ENCODE peak calls at places on chromosome 22, in five cellular contexts. Q is K562, C is GM23338, M is A549, D is HCT116. Y is an unnamed sample.

GRCh38 chr22:22388055-22388454 is 120.5 kb downstream of the ZNF280B start:
- DNase-seq in Q (no peak), C (no peak), M (no peak), D (no peak), Y (no peak)

GRCh38 chr22:42682113-42682851 is 33.1 kb upstream of the CYB5R3 start:
- DNase-seq in Q (no peak), C (no peak), M (no peak), D (no peak), Y (no peak)

GRCh38 chr22:42340695-42341383 is 70.4 kb upstream of the TCF20 start:
- DNase-seq in Q (no peak), C (peak), M (no peak), D (no peak), Y (no peak)

GRCh38 chr22:35437038-35437437 is 37.1 kb downstream of the MCM5 start:
- DNase-seq in Q (peak), C (peak), M (peak), D (peak), Y (peak)

GRCh38 chr22:23033116-23033905 is 37.0 kb upstream of the GNAZ start:
- DNase-seq in Q (no peak), C (no peak), M (no peak), D (no peak), Y (no peak)

GRCh38 chr22:17085277-17086091 is 684 bp downstream of the IL17RA start:
- DNase-seq in Q (no peak), C (peak), M (no peak), D (no peak), Y (no peak)

GRCh38 chr22:27399161-27399560 is 402.4 kb downstream of the MN1 start:
- DNase-seq in Q (no peak), C (no peak), M (no peak), D (no peak), Y (no peak)

GRCh38 chr22:19823191-19823590 is 31.5 kb downstream of the GNB1L start:
- DNase-seq in Q (no peak), C (no peak), M (no peak), D (no peak), Y (no peak)

GRCh38 chr22:25120093-25120561 is 79.5 kb upstream of the CRYBB3 start:
- DNase-seq in Q (no peak), C (peak), M (peak), D (peak), Y (no peak)

GRCh38 chr22:29062286-29062949 is 787 bp upstream of the C22orf31 start:
- DNase-seq in Q (no peak), C (peak), M (no peak), D (no peak), Y (no peak)

GRCh38 chr22:32584650-32585049 is 110.0 kb downstream of the FBXO7 start:
- DNase-seq in Q (no peak), C (no peak), M (no peak), D (no peak), Y (no peak)

GRCh38 chr22:46582281-46582811 is 37.8 kb upstream of the GRAMD4 start:
- DNase-seq in Q (no peak), C (no peak), M (no peak), D (no peak), Y (no peak)

GRCh38 chr22:23075050-23075449 is 4.7 kb downstream of the GNAZ start:
- DNase-seq in Q (no peak), C (no peak), M (no peak), D (no peak), Y (no peak)

GRCh38 chr22:41863472-41863871 is 30.6 kb downstream of the SREBF2 start:
- DNase-seq in Q (no peak), C (no peak), M (no peak), D (no peak), Y (no peak)

GRCh38 chr22:26894766-26895485 is 237.5 kb downstream of the MIAT start:
- DNase-seq in Q (no peak), C (no peak), M (peak), D (peak), Y (no peak)

DNA sequence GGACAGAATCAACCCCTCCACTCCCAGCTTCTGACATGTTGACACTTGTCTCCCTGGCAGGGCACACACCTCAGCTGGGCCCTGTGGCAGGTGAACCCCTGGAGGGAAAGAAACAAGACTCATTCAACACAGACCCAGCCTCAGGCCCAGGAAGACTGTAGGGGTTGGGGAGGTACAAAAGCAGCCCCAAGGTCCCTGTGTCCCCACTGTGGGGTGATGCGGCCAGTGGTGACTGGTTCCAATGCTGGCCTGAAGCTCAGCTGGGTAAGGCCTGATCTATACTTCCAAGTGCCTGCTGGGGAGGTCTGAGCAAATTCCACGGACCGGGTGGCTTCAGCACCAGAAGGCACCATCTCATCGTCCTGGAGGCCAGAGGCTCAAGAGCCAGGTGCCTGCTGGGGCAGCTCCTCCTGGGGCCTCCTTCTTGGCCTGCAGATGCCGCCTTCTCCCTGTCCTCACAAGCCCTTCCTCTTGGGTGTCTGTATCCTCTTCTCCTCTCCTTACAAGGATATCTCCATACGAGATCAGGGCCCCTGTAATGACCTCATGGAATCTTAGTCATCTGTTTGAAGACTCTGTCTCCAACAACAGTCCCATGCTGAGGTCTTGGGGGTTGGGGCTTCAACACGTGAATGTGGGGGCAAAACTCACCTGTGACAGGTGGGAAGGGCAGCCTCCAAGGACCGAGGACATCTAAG is 1492.1 kb downstream of the BRD1 start:
- DNase-seq in Q (no peak), C (no peak), M (peak), D (no peak), Y (no peak)
- TF ChIP-seq REST in Q (no peak), C (no peak), M (no peak), D (no peak), Y (no peak)

GRCh38 chr22:37896181-37896592 is 9.9 kb upstream of the MICALL1 start:
- DNase-seq in Q (no peak), C (peak), M (no peak), D (no peak), Y (peak)
- H3K4me3 ChIP-seq in Q (no peak), C (no peak), M (no peak), D (no peak), Y (no peak)

GRCh38 chr22:31550871-31551370 is 54.6 kb downstream of the SFI1 start:
- DNase-seq in Q (no peak), C (no peak), M (no peak), D (no peak), Y (no peak)

GRCh38 chr22:31561970-31562369 is 65.6 kb downstream of the SFI1 start:
- DNase-seq in Q (no peak), C (no peak), M (no peak), D (no peak), Y (no peak)

GRCh38 chr22:31561238-31561887 is 65.0 kb downstream of the SFI1 start:
- DNase-seq in Q (peak), C (peak), M (peak), D (peak), Y (peak)

DNA sequence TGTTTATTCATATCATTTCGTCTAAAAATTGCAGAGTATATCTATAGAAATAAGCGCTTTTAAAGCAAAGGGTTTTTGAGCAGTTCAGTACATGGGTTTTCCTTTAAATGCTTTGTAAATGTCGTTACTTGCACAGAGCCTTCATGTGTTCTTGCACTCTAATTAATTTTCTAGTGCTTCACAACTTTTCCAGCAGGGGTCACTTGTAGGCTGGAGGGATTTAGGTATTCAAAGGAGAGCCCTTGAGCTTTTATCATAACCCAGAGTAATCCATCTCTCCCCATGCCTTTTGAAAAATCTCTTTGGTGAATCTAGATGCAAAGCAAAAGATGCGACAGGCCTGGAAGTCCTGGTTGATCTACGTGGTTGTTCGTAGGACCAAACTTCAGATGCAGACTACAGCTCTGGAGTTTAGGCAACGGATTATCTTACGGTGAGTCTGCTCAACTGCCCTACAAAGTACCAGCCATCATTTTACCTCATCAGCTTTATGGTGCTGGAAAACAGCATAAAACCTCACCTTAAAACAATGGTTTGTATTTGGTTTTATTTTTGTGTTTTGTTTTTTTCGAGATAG is 60.4 kb downstream of the SFI1 start:
- DNase-seq in Q (peak), C (peak), M (peak), D (peak), Y (peak)
- TF ChIP-seq REST in Q (no peak), C (no peak), M (no peak), D (no peak), Y (no peak)

GRCh38 chr22:45286854-45287551 is 2.3 kb downstream of the UPK3A start:
- DNase-seq in Q (no peak), C (no peak), M (no peak), D (no peak), Y (no peak)

GRCh38 chr22:45280995-45281394 is 3.8 kb upstream of the UPK3A start:
- DNase-seq in Q (no peak), C (no peak), M (no peak), D (no peak), Y (no peak)

GRCh38 chr22:45285431-45286058 is 796 bp downstream of the UPK3A start:
- DNase-seq in Q (no peak), C (peak), M (no peak), D (no peak), Y (no peak)

GRCh38 chr22:45280583-45280972 is 4.2 kb upstream of the UPK3A start:
- DNase-seq in Q (no peak), C (no peak), M (no peak), D (no peak), Y (no peak)

DNA sequence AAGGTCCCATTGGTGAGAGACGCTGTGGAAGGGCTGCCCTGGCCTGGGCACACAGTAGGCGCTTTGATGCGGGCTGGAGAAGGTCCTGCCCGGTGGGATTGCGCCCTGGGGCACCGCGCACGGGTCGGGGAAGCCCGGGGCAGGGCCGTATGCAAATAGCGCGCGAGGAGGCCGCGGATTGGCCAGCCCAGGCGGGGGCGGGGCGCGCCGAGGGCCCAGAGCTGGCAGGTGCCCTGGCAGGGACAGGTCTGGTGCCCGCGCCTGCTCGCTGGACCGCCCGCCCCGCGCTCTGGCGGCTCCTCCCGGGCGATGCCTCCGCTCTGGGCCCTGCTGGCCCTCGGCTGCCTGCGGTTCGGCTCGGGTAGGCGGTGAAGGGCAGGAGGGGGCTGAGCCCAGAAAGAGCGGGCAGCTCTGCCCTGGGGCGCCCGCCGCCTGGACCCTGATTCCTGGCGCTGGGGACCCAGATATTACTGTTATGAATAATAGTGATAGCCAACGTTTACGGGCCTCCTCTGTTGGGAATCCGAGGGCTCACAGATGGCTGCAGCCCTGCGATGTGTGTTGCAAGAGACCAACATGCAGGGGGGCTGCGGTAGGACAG is at the start of gene UPK3A:
- DNase-seq in Q (no peak), C (peak), M (no peak), D (peak), Y (no peak)
- H3K4me3 ChIP-seq in Q (no peak), C (peak), M (peak), D (peak), Y (no peak)

Y was measured in HL-60.